ENCODE peak calls at places on chromosomes 16 and 17, in four cellular contexts. T, S, L and N are unnamed samples.

GRCh38 chr17:57114085-57114673 is 29.1 kb downstream of the AKAP1 start:
- DNase-seq in S (no peak), T (no peak), L (peak; percentile 60), N (peak; percentile 75)

GRCh38 chr17:45170976-45171337 is 9.3 kb downstream of the HEXIM2 start:
- DNase-seq in T (no peak), L (no peak), S (no peak), N (no peak)

GRCh38 chr16:9761870-9762269 is 420.4 kb downstream of the GRIN2A start:
- DNase-seq in L (no peak), T (no peak), S (no peak), N (no peak)

GRCh38 chr16:87086156-87086555 is 231.0 kb downstream of the C16orf95 start:
- DNase-seq in L (no peak), T (no peak), S (no peak), N (no peak)

GRCh38 chr17:21239680-21240374 is 13.4 kb downstream of the NATD1 start:
- DNase-seq in L (peak; percentile 73), T (no peak), S (no peak), N (peak; percentile 44)

GRCh38 chr17:64459284-64459747 is 10.4 kb downstream of the MILR1 start:
- DNase-seq in T (no peak), L (no peak), S (no peak), N (no peak)

GRCh38 chr16:1745181-1745899 is 26.0 kb downstream of the NME3 start:
- DNase-seq in S (no peak), L (no peak), T (no peak), N (no peak)

GRCh38 chr17:46072998-46073397 is 73.9 kb downstream of the STH start:
- DNase-seq in S (no peak), T (no peak), L (no peak), N (no peak)

GRCh38 chr17:393806-394717 is 41.5 kb upstream of the RPH3AL start:
- DNase-seq in S (no peak), T (no peak), L (no peak), N (no peak)

GRCh38 chr16:200388-200787 is 20.1 kb downstream of the HBQ1 start:
- DNase-seq in T (no peak), L (no peak), S (no peak), N (no peak)

GRCh38 chr16:68434654-68435210 is 13.6 kb downstream of the SMPD3 start:
- DNase-seq in T (no peak), S (no peak), L (no peak), N (no peak)

GRCh38 chr16:21946889-21947635 is 6.1 kb upstream of the UQCRC2 start:
- DNase-seq in S (no peak), L (no peak), T (no peak), N (peak; percentile 8)

GRCh38 chr17:33498069-33498468 is 205.0 kb upstream of the ASIC2 start:
- DNase-seq in L (no peak), S (no peak), T (no peak), N (no peak)

GRCh38 chr16:88768041-88768876 is 16.8 kb downstream of the PIEZO1 start:
- DNase-seq in T (no peak), L (no peak), S (no peak), N (peak; percentile 79)

GRCh38 chr16:28543072-28543471 is 4.3 kb upstream of the NUPR1 start:
- DNase-seq in T (peak; percentile 81), L (peak; percentile 42), S (no peak), N (no peak)

GRCh38 chr17:43814714-43815113 is 18.2 kb downstream of the MPP3 start:
- DNase-seq in L (no peak), T (no peak), S (no peak), N (no peak)

GRCh38 chr16:27973678-27974077 is 89.8 kb downstream of the GSG1L start:
- DNase-seq in T (no peak), S (no peak), L (no peak), N (no peak)

GRCh38 chr17:78498848-78499247 is 78.3 kb downstream of the DNAH17 start:
- DNase-seq in L (no peak), S (no peak), T (no peak), N (no peak)

GRCh38 chr16:53061701-53062159 is 6.9 kb downstream of the CHD9 start:
- DNase-seq in L (no peak), S (peak; percentile 96), T (no peak), N (no peak)

GRCh38 chr17:35210741-35211140 is 16.5 kb upstream of the SLC35G3 start:
- DNase-seq in T (no peak), L (no peak), S (no peak), N (no peak)

GRCh38 chr16:1781758-1782407 is 488 bp downstream of the SPSB3 start:
- DNase-seq in S (no peak), L (no peak), T (no peak), N (peak; percentile 54)

GRCh38 chr17:78535285-78536197 is 41.7 kb downstream of the DNAH17 start:
- DNase-seq in S (no peak), L (no peak), T (no peak), N (no peak)

GRCh38 chr17:80791758-80792284 is 199.8 kb upstream of the CHMP6 start:
- DNase-seq in L (no peak), S (no peak), T (no peak), N (peak; percentile 79)
- TF ChIP-seq SPI1 in L (no peak), S (no peak), T (no peak), N (no peak)

GRCh38 chr16:86020971-86021370 is 122.0 kb downstream of the IRF8 start:
- DNase-seq in T (no peak), S (no peak), L (no peak), N (no peak)

GRCh38 chr16:86019446-86020047 is 120.6 kb downstream of the IRF8 start:
- DNase-seq in S (no peak), L (no peak), T (no peak), N (peak; percentile 28)

GRCh38 chr16:86024210-86024609 is 125.2 kb downstream of the IRF8 start:
- DNase-seq in T (no peak), L (no peak), S (no peak), N (no peak)

GRCh38 chr16:86025706-86026105 is 126.7 kb downstream of the IRF8 start:
- DNase-seq in L (no peak), T (no peak), S (no peak), N (no peak)

DNA sequence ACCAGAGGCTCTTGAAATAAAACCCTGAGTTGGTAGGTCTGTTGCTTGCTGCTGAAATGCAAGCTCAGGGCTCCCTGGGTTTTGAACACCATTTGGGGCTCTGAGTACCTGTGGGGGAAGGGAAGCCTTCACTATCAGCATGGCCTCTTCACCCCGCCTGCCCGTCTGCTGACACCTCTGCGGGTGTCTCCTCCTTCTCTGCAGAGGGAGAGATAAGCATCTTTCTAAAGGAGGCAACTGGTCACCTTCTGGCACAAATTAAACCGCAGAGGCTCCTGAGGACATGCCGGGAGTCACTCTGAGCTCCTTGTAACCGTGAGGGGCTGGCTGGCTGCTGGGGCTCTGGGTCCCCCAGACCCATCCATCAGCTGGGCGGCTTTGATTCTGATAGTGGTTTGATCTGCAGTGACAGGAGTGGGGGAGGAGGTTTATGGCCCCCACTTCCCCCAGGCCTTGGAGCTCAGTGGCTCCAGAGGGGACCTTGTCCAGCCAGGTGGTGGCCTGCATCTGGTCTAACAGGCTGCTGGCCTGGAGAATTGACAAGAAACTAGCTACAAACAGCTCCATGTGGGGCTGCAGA is 123.5 kb downstream of the IRF8 start:
- DNase-seq in S (no peak), T (no peak), L (no peak), N (no peak)
- TF ChIP-seq SPI1 in S (no peak), T (no peak), L (no peak), N (no peak)

DNA sequence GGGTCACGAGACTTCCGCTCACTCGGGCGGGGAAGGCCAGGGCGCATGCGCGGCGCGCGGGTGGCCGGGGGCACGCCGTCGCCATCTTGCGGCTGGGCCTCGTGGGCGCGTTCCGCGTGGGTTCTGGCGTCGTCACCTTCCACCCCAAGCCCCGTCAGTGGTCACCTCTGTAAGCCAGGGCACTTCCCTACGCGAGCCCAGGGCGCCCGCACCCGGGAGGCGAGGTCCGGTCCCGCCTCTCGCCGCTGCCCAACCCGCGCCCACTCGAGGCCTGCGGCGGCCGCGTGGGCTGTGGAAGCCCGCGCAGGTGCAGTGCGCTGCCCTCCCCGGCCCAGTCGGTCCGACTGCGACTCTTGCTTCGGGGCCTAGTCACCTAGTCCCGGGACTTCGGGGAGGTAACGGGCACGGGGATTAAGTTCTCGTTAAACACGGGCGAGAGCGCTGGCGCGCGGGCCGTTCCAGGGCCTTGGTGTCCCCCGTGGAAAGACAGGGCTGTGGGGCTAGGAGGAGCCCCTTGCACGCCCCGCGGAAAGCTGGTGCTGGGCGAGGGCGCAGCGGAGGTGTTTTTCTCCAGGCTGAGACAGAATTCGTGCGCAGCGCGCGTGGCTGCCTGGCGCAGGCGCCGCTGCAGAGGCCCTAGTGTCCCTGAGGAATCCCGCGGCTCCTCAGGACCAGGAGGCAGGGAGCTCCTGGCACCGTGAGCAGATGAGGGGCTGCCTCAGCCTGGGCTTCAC is 417 bp upstream of the ARHGDIA start:
- DNase-seq in S (peak; percentile 53), T (peak; percentile 91), L (peak; percentile 98), N (peak; percentile 95)
- TF ChIP-seq SPI1 in S (peak; percentile 60), T (peak; percentile 78), L (peak; percentile 50), N (peak; percentile 61)

DNA sequence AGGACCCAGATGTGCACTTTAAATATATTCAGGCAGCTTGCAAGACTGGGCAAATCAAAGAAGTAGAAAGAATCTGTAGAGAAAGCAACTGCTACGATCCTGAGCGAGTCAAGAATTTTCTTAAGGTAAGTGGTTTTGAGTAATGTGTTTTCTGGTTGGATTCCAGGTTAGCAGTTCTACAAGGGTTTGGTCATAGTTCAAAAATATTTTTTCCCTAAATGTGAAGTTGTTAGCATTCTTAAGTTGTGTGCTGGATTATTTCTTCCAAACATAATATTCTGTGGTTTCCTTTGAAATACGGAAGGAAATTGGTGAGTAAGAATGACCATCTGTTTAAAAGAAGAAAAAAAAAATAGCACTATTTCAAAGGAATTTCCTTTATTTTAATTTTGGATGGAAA is 38.4 kb downstream of the PTRH2 start:
- DNase-seq in S (no peak), L (no peak), T (no peak), N (no peak)
- TF ChIP-seq SPI1 in S (no peak), L (no peak), T (no peak), N (no peak)

DNA sequence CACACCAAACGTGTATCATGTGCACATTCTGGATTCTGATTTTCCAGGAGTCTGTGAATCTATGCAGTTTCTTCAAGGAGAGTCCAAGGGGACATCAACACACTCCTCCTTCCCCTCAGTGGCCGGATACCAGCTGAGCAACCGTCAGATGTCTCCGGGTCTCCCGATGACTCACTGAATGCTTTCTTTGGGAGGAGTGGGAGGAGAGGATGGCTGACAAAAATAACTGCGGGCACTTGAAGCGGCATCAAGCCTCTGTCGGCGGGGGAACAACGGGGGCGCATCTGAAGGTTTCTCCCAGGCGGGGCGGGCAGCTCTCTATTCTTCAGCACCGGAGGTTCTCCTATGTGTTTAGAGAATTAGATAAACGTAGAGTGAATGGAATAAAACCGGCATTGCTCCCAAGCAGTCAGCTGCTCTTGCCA is 24.6 kb upstream of the LRRC75A start:
- DNase-seq in S (no peak), T (no peak), L (no peak), N (peak; percentile 39)
- TF ChIP-seq SPI1 in S (no peak), T (no peak), L (no peak), N (no peak)

DNA sequence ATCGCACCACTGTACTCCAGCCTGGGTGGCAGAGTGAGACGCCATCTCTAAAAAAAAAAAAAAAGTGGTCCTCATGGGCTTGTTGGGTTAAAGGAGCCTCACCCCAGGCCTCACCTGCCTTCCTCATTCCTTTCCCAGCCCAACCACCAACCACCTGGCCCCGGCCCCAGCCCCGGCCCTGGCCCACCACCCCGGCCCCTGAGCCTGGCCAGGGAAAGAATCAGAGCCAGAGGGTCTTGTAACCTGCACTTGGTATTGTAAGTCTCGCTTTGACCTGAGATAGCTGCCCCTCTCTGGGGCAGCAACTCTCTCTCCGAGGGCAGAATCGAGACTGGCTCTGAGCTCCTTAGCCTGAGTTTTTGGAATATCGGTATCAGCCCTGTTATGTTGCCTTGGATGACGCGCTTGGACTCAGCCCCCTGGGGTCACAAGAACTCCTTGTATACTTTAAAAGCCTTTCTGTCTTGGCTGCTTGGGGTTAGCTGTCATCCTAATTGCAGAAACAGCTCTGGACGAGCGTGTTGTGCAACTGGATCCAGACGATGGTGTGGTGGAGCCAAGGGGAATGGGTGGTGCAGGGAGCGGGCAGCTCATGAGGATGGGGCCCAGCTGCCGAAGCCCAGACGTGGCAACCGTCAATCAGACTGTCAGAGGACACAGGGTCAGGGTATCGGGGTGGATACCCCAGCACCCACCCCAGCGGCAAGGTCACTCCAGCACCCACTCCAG is 14.6 kb downstream of the SMTNL2 start:
- DNase-seq in T (no peak), S (no peak), L (no peak), N (no peak)
- TF ChIP-seq SPI1 in T (no peak), S (no peak), L (no peak), N (no peak)